ENCODE peak calls at places on chromosomes 11 and 22, in six cellular contexts. Y is GM23248; Z is stimulated activated CD8-positive, alpha-beta memory T cell treated with anti-CD3 and anti-CD28 coated beads, Interleukin-2, amount 100 ng/mL, for 1 hour; Q is GM23338; F is AG09309; U is activated CD4-positive, alpha-beta T cell treated with anti-CD3 and anti-CD28 coated beads, Interleukin-2, amount 50 U/mL, for 1 hour. J is an unnamed sample.

GRCh38 chr11:11985016-11985715 is 23.3 kb downstream of the DKK3 start:
- DNase-seq in Y (peak; percentile 83), U (no peak), Z (no peak), Q (no peak), F (no peak), J (no peak)

GRCh38 chr11:17748761-17749721 is 14.5 kb downstream of the KCNC1 start:
- DNase-seq in Y (no peak), F (no peak), Q (no peak), Z (no peak), U (no peak), J (peak; percentile 32)

GRCh38 chr22:33013051-33013450 is 45.1 kb downstream of the SYN3 start:
- DNase-seq in Z (no peak), Y (no peak), U (no peak), F (no peak), Q (no peak), J (no peak)

GRCh38 chr11:40722179-40722795 is 737.2 kb downstream of the LRRC4C start:
- DNase-seq in F (no peak), U (no peak), Z (no peak), Q (peak; percentile 78), Y (no peak), J (no peak)

GRCh38 chr11:19597194-19597593 is 115.4 kb upstream of the NAV2 start:
- DNase-seq in Q (no peak), U (no peak), Z (no peak), F (peak; percentile 52), Y (peak; percentile 91), J (no peak)

GRCh38 chr11:130555251-130555841 is 106.9 kb downstream of the ADAMTS15 start:
- DNase-seq in F (no peak), Z (no peak), Q (no peak), U (no peak), Y (peak; percentile 55), J (no peak)

GRCh38 chr11:73340164-73340563 is 32.1 kb downstream of the ARHGEF17 start:
- DNase-seq in Q (no peak), Y (peak; percentile 37), U (no peak), Z (no peak), F (no peak), J (no peak)

GRCh38 chr11:120334894-120335462 is 1.2 kb upstream of the ARHGEF12 start:
- DNase-seq in Q (peak; percentile 79), Y (peak; percentile 84), F (peak; percentile 77), U (peak; percentile 54), Z (peak; percentile 23), J (no peak)

GRCh38 chr11:89491141-89491690 is at the start of gene NOX4:
- DNase-seq in Y (peak; percentile 55), Q (peak; percentile 82), U (no peak), Z (no peak), F (no peak), J (peak; percentile 63)

GRCh38 chr11:114880458-114880857 is 202.1 kb downstream of the NXPE2 start:
- DNase-seq in Y (no peak), Q (no peak), U (no peak), Z (no peak), F (no peak), J (no peak)

GRCh38 chr11:44899959-44900358 is 50.7 kb downstream of the TP53I11 start:
- DNase-seq in F (peak; percentile 13), Z (no peak), Q (peak; percentile 83), U (peak; percentile 13), Y (peak; percentile 57), J (peak; percentile 42)

GRCh38 chr11:131899954-131900580 is 529.7 kb downstream of the NTM start:
- DNase-seq in Q (no peak), U (no peak), F (no peak), Z (no peak), Y (peak; percentile 12), J (peak; percentile 66)

GRCh38 chr22:35554297-35554845 is 13.7 kb downstream of the RASD2 start:
- DNase-seq in F (no peak), Y (no peak), Q (no peak), U (no peak), Z (no peak), J (no peak)

GRCh38 chr11:69499216-69499945 is 17.9 kb downstream of the LINC01488 start:
- DNase-seq in Y (peak; percentile 23), Z (no peak), F (no peak), U (no peak), Q (no peak), J (no peak)

GRCh38 chr22:31944700-31945477 is 554 bp downstream of the YWHAH start:
- DNase-seq in Q (peak; percentile 63), Z (no peak), U (peak; percentile 33), Y (peak; percentile 60), F (no peak), J (peak; percentile 77)

GRCh38 chr11:75554258-75555022 is 7.6 kb upstream of the SERPINH1 start:
- DNase-seq in F (peak; percentile 99), Y (peak; percentile 98), Z (no peak), U (no peak), Q (peak; percentile 88), J (peak; percentile 96)

GRCh38 chr11:69427337-69427736 is 54.1 kb upstream of the LINC01488 start:
- DNase-seq in U (no peak), Z (no peak), Y (no peak), F (no peak), Q (no peak), J (peak; percentile 15)

GRCh38 chr11:4704054-4704789 is at the start of gene MMP26:
- DNase-seq in Q (peak; percentile 69), Y (no peak), U (no peak), Z (no peak), F (no peak), J (no peak)

GRCh38 chr11:88623536-88623935 is 286.0 kb upstream of the CTSC start:
- DNase-seq in F (no peak), Z (no peak), U (no peak), Q (no peak), Y (no peak), J (no peak)

GRCh38 chr11:57181678-57182305 is at the start of gene LRRC55:
- DNase-seq in Y (no peak), F (no peak), U (no peak), Q (no peak), Z (no peak), J (no peak)

GRCh38 chr22:21837184-21837979 is 30.1 kb downstream of the MAPK1 start:
- DNase-seq in Y (peak; percentile 92), F (peak; percentile 53), U (no peak), Z (no peak), Q (peak; percentile 48), J (no peak)

GRCh38 chr11:66919938-66920337 is 38.2 kb downstream of the PC start:
- DNase-seq in U (no peak), Y (no peak), Q (no peak), Z (no peak), F (no peak), J (no peak)

GRCh38 chr22:43723816-43724215 is 88.3 kb downstream of the EFCAB6 start:
- DNase-seq in F (no peak), Q (no peak), Z (no peak), U (no peak), Y (peak; percentile 33), J (no peak)

GRCh38 chr22:33896801-33897620 is 23.3 kb downstream of the LARGE1 start:
- DNase-seq in Z (no peak), F (no peak), Q (peak; percentile 84), U (no peak), Y (peak; percentile 64), J (no peak)

GRCh38 chr11:57493507-57494503 is 21.7 kb downstream of the SLC43A1 start:
- DNase-seq in Y (peak; percentile 30), U (peak; percentile 71), Z (peak; percentile 50), Q (peak; percentile 97), F (no peak), J (no peak)

GRCh38 chr11:63404536-63404935 is 35.0 kb downstream of the SLC22A9 start:
- DNase-seq in Z (no peak), Y (no peak), U (no peak), F (no peak), Q (no peak), J (no peak)

GRCh38 chr22:17119481-17120202 is 1.5 kb downstream of the TMEM121B start:
- DNase-seq in F (no peak), U (no peak), Y (peak; percentile 24), Z (no peak), Q (peak; percentile 80), J (peak; percentile 75)

GRCh38 chr11:58286249-58286648 is 18.2 kb upstream of the OR10W1 start:
- DNase-seq in Y (peak; percentile 77), Z (no peak), F (no peak), U (no peak), Q (peak; percentile 68), J (no peak)